ENCODE peak calls at places on chromosome 16, in five cellular contexts. H is DND-41; U is SK-N-MC; J is CD8-positive, alpha-beta memory T cell; M is MM.1S. V is an unnamed sample.

GRCh38 chr16:67967956-67968439 is 439 bp downstream of the SLC12A4 start:
- DNase-seq in J (peak), H (peak), M (peak), U (no peak), V (no peak)

GRCh38 chr16:53429221-53429943 is 4.9 kb upstream of the RBL2 start:
- DNase-seq in H (no peak), M (no peak), J (no peak), U (no peak), V (no peak)

GRCh38 chr16:58057126-58057525 is 31.6 kb downstream of the MMP15 start:
- DNase-seq in J (no peak), M (no peak), U (no peak), H (no peak), V (no peak)

GRCh38 chr16:149024-149675 is 3.3 kb upstream of the HBZ start:
- DNase-seq in H (no peak), M (no peak), U (no peak), J (no peak), V (no peak)

GRCh38 chr16:154223-155030 is 2.0 kb downstream of the HBZ start:
- DNase-seq in M (no peak), J (peak), U (no peak), H (no peak), V (no peak)

GRCh38 chr16:89084411-89084810 is 9.2 kb upstream of the ACSF3 start:
- DNase-seq in J (no peak), M (no peak), H (no peak), U (peak), V (no peak)

GRCh38 chr16:3879887-3880564 is 487 bp downstream of the CREBBP start:
- DNase-seq in J (peak), H (peak), M (peak), U (no peak), V (peak)

GRCh38 chr16:29862383-29862883 is 593 bp downstream of the CDIPT start:
- DNase-seq in H (no peak), J (no peak), M (peak), U (no peak), V (no peak)

GRCh38 chr16:22267764-22268163 is 29.4 kb upstream of the POLR3E start:
- DNase-seq in U (no peak), M (no peak), H (no peak), J (no peak), V (no peak)

GRCh38 chr16:47182318-47182717 is 38.6 kb upstream of the NETO2 start:
- DNase-seq in U (no peak), J (no peak), M (no peak), H (no peak), V (no peak)

GRCh38 chr16:23408242-23409201 is 44.5 kb downstream of the COG7 start:
- DNase-seq in H (no peak), M (no peak), J (no peak), U (no peak), V (no peak)

GRCh38 chr16:188674-189073 is 8.4 kb downstream of the HBQ1 start:
- DNase-seq in H (peak), U (no peak), J (peak), M (no peak), V (no peak)

GRCh38 chr16:87363771-87364476 is 19.7 kb downstream of the FBXO31 start:
- DNase-seq in M (no peak), J (no peak), H (no peak), U (no peak), V (no peak)

GRCh38 chr16:51393381-51394005 is 242.4 kb upstream of the SALL1 start:
- DNase-seq in J (no peak), H (no peak), U (no peak), M (no peak), V (no peak)

GRCh38 chr16:86665319-86665675 is 86.9 kb downstream of the FOXL1 start:
- DNase-seq in H (no peak), M (no peak), J (no peak), U (no peak), V (no peak)

GRCh38 chr16:52434224-52434623 is 112.7 kb downstream of the TOX3 start:
- DNase-seq in U (no peak), J (no peak), H (no peak), M (no peak), V (no peak)

GRCh38 chr16:66225696-66226095 is 140.8 kb upstream of the CDH5 start:
- DNase-seq in U (no peak), J (no peak), M (no peak), H (no peak), V (no peak)
- H3K27ac ChIP-seq in U (no peak), J (no peak), M (no peak), H (no peak), V (no peak)

DNA sequence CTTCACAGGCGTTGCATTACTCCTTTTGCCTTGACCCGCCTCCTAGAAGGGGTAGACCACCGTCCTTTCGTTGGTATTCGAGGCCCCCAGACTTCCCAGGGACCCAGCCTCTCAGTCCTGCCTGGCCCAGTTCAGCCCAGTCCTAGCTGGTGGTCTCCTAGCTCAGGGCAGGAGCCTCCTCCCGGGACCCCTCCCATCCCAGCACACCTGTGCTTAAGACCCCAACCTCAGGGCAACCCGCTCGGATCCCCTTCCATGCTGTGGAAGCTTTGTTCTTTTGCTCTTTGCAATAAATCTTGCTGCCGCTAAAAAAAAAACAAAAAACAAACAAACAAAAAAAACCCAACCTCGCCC is 842 bp downstream of the PYDC1 start:
- DNase-seq in H (no peak), U (no peak), M (no peak), J (no peak), V (no peak)
- H3K4me3 ChIP-seq in H (no peak), U (no peak), M (no peak), J (peak), V (peak)

GRCh38 chr16:11627822-11628457 is 40.3 kb upstream of the SNN start:
- DNase-seq in M (no peak), H (no peak), J (no peak), U (no peak), V (no peak)
- H3K27ac ChIP-seq in M (no peak), H (no peak), J (no peak), U (peak), V (no peak)

GRCh38 chr16:2007081-2007836 is 2.4 kb downstream of the ZNF598 start:
- DNase-seq in H (no peak), U (no peak), M (no peak), J (no peak), V (no peak)
- H3K4me3 ChIP-seq in H (peak), U (peak), M (peak), J (peak), V (no peak)

GRCh38 chr16:71671165-71671564 is 45.2 kb downstream of the MARVELD3 start:
- DNase-seq in U (no peak), H (no peak), J (no peak), M (no peak), V (no peak)

GRCh38 chr16:71673190-71673956 is 47.4 kb downstream of the MARVELD3 start:
- DNase-seq in H (no peak), M (no peak), J (no peak), U (no peak), V (no peak)

GRCh38 chr16:71669926-71670536 is 44.0 kb downstream of the MARVELD3 start:
- DNase-seq in J (no peak), U (no peak), M (no peak), H (no peak), V (no peak)

GRCh38 chr16:71672125-71672524 is 46.1 kb downstream of the MARVELD3 start:
- DNase-seq in H (no peak), J (no peak), M (no peak), U (no peak), V (no peak)

GRCh38 chr16:71670537-71670936 is 44.6 kb downstream of the MARVELD3 start:
- DNase-seq in M (no peak), U (no peak), H (no peak), J (no peak), V (no peak)
- H3K27ac ChIP-seq in M (no peak), U (no peak), H (no peak), J (no peak), V (no peak)

GRCh38 chr16:81744385-81744784 is 34.7 kb upstream of the PLCG2 start:
- DNase-seq in H (no peak), U (no peak), J (no peak), M (no peak), V (no peak)

GRCh38 chr16:81739503-81739902 is 39.6 kb upstream of the PLCG2 start:
- DNase-seq in U (no peak), M (no peak), J (no peak), H (no peak), V (no peak)

GRCh38 chr16:81737885-81738536 is 41.1 kb upstream of the PLCG2 start:
- DNase-seq in J (peak), U (no peak), H (peak), M (peak), V (peak)

GRCh38 chr16:81738831-81739496 is 40.1 kb upstream of the PLCG2 start:
- DNase-seq in J (no peak), M (no peak), U (no peak), H (no peak), V (no peak)

DNA sequence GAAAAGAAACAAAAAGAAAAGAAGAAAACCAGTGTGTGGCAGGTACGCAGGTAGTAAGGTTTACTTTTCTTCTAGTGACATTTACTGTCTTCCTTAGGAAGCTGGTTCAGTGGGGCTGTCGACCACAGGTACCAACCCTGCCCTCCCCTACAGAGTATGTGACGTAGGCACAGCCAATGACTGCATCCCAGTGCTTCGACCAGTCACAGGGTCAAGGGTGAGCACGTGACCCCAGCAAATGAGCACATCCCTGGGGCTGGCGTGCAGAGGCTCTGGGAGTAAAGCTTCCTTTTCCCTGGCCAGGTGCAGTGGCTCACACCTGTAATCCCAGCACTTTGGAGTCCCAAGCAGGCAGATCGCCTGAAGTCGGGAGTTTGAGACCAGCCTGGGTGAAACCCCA is 38.9 kb upstream of the PLCG2 start:
- DNase-seq in U (no peak), H (no peak), M (peak), J (no peak), V (no peak)
- H3K4me3 ChIP-seq in U (no peak), H (no peak), M (no peak), J (no peak), V (no peak)

GRCh38 chr16:69848635-69849545 is 86.8 kb downstream of the WWP2 start:
- DNase-seq in H (no peak), J (no peak), M (no peak), U (no peak), V (no peak)
- H3K27ac ChIP-seq in H (no peak), J (no peak), M (no peak), U (peak), V (no peak)